ENCODE peak calls at places on chromosomes 16 and 17, in five cellular contexts. X, R, J, C and Q are unnamed samples.
A peak's percentile ranks its signal among the peaks of the same experiment; 100 is the strongest.

GRCh38 chr17:28729950-28730330 is 1.4 kb downstream of the NEK8 start:
- DNase-seq in R (no peak), X (no peak), J (no peak), C (no peak), Q (no peak)

GRCh38 chr17:32445976-32446375 is 1.7 kb downstream of the PSMD11 start:
- DNase-seq in C (no peak), R (no peak), X (no peak), J (no peak), Q (no peak)

GRCh38 chr16:15539197-15539596 is 103.8 kb downstream of the MARF1 start:
- DNase-seq in J (no peak), C (peak; percentile 36), X (no peak), R (no peak), Q (no peak)

GRCh38 chr17:47615766-47616424 is 33.8 kb upstream of the KPNB1 start:
- DNase-seq in R (peak; percentile 71), X (no peak), J (no peak), C (peak; percentile 49), Q (no peak)

GRCh38 chr17:77507116-77507885 is 366.5 kb downstream of the SEC14L1 start:
- DNase-seq in C (no peak), X (no peak), J (no peak), R (no peak), Q (no peak)

GRCh38 chr17:51439395-51440229 is 179.3 kb downstream of the UTP18 start:
- DNase-seq in C (no peak), J (no peak), X (no peak), R (no peak), Q (no peak)

GRCh38 chr16:7390974-7391373 is 58.3 kb downstream of the RBFOX1 start:
- DNase-seq in J (no peak), R (no peak), C (no peak), X (no peak), Q (no peak)

GRCh38 chr17:40069751-40070643 is 7.2 kb downstream of the THRA start:
- DNase-seq in X (no peak), R (peak; percentile 54), C (no peak), J (no peak), Q (no peak)

GRCh38 chr16:81657731-81658130 is 121.4 kb upstream of the PLCG2 start:
- DNase-seq in R (no peak), J (no peak), X (no peak), C (no peak), Q (no peak)

GRCh38 chr17:54530398-54530797 is 370.3 kb upstream of the TOM1L1 start:
- DNase-seq in X (no peak), R (no peak), C (no peak), J (no peak), Q (no peak)

GRCh38 chr16:67277294-67277998 is 1.9 kb upstream of the PLEKHG4 start:
- DNase-seq in C (no peak), R (no peak), X (peak; percentile 67), J (no peak), Q (no peak)

GRCh38 chr16:13036600-13036999 is 135.2 kb downstream of the SHISA9 start:
- DNase-seq in C (peak; percentile 65), J (no peak), R (peak; percentile 75), X (peak; percentile 41), Q (no peak)